ENCODE peak calls at places on chromosome 17, in seven cellular contexts. H is tibial artery, F is neuronal stem cell, C is DND-41, J is Peyer's patch, P is gastrocnemius medialis, G is tibial nerve. Q is an unnamed sample. For H3K4me1 and H3K27me3, the result is how much of the 10 kb centered on the place peaks cover.

GRCh38 chr17:10031102-10031501 is 126.0 kb upstream of the RCVRN start:
- DNase-seq in H (no peak), F (no peak), C (no peak), J (no peak), P (no peak), G (no peak), Q (no peak)

GRCh38 chr17:68462381-68463210 is 5.3 kb upstream of the WIPI1 start:
- DNase-seq in H (no peak), F (peak), C (peak), J (peak), P (peak), G (no peak), Q (peak)

GRCh38 chr17:13931111-13931526 is 138.2 kb upstream of the COX10 start:
- DNase-seq in H (no peak), F (no peak), C (no peak), J (no peak), P (peak), G (no peak), Q (no peak)

GRCh38 chr17:56292010-56292409 is 138.7 kb downstream of the ANKFN1 start:
- DNase-seq in H (no peak), F (no peak), C (no peak), J (no peak), P (no peak), G (no peak), Q (no peak)

GRCh38 chr17:27978689-27979175 is 63.7 kb upstream of the NLK start:
- DNase-seq in H (no peak), F (no peak), C (no peak), J (no peak), P (no peak), G (no peak), Q (no peak)

GRCh38 chr17:68036304-68037147 is 991 bp downstream of the KPNA2 start:
- DNase-seq in H (no peak), F (no peak), C (no peak), J (no peak), P (no peak), G (no peak), Q (no peak)

GRCh38 chr17:28807925-28808641 is 34.5 kb downstream of the FAM222B start:
- DNase-seq in H (peak), F (no peak), C (no peak), J (no peak), P (peak), G (no peak), Q (no peak)

GRCh38 chr17:40063034-40063765 is 435 bp downstream of the THRA start:
- DNase-seq in H (peak), F (no peak), C (peak), J (no peak), P (peak), G (no peak), Q (no peak)

GRCh38 chr17:51395621-51396020 is 135.3 kb downstream of the UTP18 start:
- DNase-seq in H (no peak), F (no peak), C (no peak), J (no peak), P (no peak), G (no peak), Q (no peak)

GRCh38 chr17:55576237-55576998 is 65.2 kb upstream of the SMIM36 start:
- DNase-seq in H (peak), F (no peak), C (no peak), J (no peak), P (no peak), G (peak), Q (no peak)

GRCh38 chr17:57868007-57868774 is 18.3 kb upstream of the MRPS23 start:
- DNase-seq in H (peak), F (peak), C (peak), J (peak), P (peak), G (peak), Q (no peak)

GRCh38 chr17:31679667-31680066 is 179.4 kb downstream of the COPRS start:
- DNase-seq in H (no peak), F (no peak), C (no peak), J (no peak), P (no peak), G (no peak), Q (no peak)

GRCh38 chr17:39729280-39729851 is 966 bp downstream of the MIEN1 start:
- DNase-seq in H (no peak), F (no peak), C (no peak), J (no peak), P (no peak), G (no peak), Q (no peak)

GRCh38 chr17:28173801-28174200 is 131.3 kb downstream of the NLK start:
- DNase-seq in H (no peak), F (no peak), C (no peak), J (no peak), P (no peak), G (no peak), Q (no peak)

GRCh38 chr17:51298508-51299371 is 38.4 kb downstream of the UTP18 start:
- DNase-seq in H (no peak), F (peak), C (no peak), J (no peak), P (no peak), G (no peak), Q (no peak)

GRCh38 chr17:67377727-67378443 is 804 bp downstream of the PITPNC1 start:
- DNase-seq in H (peak), F (peak), C (peak), J (peak), P (no peak), G (no peak), Q (peak)

GRCh38 chr17:28901866-28902818 is 737 bp downstream of the DHRS13 start:
- DNase-seq in H (no peak), F (peak), C (peak), J (no peak), P (no peak), G (no peak), Q (no peak)

GRCh38 chr17:44987194-44987882 is 19.2 kb upstream of the C1QL1 start:
- DNase-seq in H (no peak), F (no peak), C (peak), J (no peak), P (no peak), G (no peak), Q (no peak)
- H3K4me3 ChIP-seq in H (no peak), F (peak), C (peak), J (no peak), P (no peak), G (no peak), Q (no peak)

GRCh38 chr17:1471490-1471889 is 15.5 kb upstream of the CRK start:
- DNase-seq in H (no peak), F (no peak), C (no peak), J (no peak), P (no peak), G (no peak), Q (no peak)

GRCh38 chr17:1471931-1472727 is 16.1 kb upstream of the CRK start:
- DNase-seq in H (no peak), F (no peak), C (no peak), J (no peak), P (no peak), G (no peak), Q (no peak)

GRCh38 chr17:1473841-1474240 is 17.8 kb upstream of the CRK start:
- DNase-seq in H (no peak), F (no peak), C (no peak), J (no peak), P (no peak), G (no peak), Q (no peak)

GRCh38 chr17:1474402-1475189 is 17.9 kb downstream of the MYO1C start:
- DNase-seq in H (no peak), F (no peak), C (no peak), J (no peak), P (no peak), G (no peak), Q (no peak)

GRCh38 chr17:1473170-1473569 is 17.1 kb upstream of the CRK start:
- DNase-seq in H (no peak), F (no peak), C (no peak), J (no peak), P (no peak), G (no peak), Q (no peak)
- H3K4me1 ChIP-seq in H (under half), F (under half), C (under half), J (under half), P (under half), G (under half), Q (under half)

GRCh38 chr17:47252209-47252608 is 1.4 kb upstream of the ITGB3 start:
- DNase-seq in H (no peak), F (no peak), C (no peak), J (no peak), P (no peak), G (no peak), Q (no peak)

GRCh38 chr17:47253541-47254402 is at the start of gene ITGB3:
- DNase-seq in H (peak), F (peak), C (peak), J (peak), P (peak), G (peak), Q (peak)

GRCh38 chr17:47252766-47253512 is 688 bp upstream of the ITGB3 start:
- DNase-seq in H (no peak), F (no peak), C (no peak), J (no peak), P (no peak), G (no peak), Q (no peak)

GRCh38 chr17:47251421-47251940 is 2.1 kb upstream of the ITGB3 start:
- DNase-seq in H (no peak), F (no peak), C (no peak), J (no peak), P (no peak), G (no peak), Q (no peak)

DNA sequence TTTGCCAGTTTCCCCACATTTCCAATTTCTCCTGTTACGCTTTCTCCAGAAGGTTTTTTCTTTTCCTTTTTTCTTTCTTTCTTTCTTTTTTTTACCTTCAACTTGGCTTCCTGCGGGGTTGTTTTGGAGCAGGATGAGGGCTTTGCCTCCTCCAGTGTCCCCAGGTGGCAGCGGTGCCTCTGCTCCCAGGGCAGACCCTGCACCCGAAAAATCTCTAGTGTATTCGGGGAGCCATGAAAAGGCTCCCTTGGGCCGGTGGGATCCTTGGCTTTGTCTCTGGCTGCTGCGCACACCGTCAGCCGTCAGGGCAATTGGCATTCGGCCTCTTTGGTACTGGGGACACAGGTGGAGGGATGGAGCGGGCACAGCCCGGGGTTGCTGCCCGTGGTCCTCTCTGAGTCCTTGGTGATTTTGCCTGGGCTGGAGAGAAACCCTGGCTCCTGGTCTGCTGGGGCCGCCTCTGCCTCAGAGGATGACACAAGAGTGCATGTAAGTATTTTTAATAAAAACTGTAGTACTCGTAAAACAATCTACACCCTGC is 846 bp downstream of the ITGB3 start:
- DNase-seq in H (no peak), F (no peak), C (no peak), J (no peak), P (no peak), G (no peak), Q (no peak)
- H3K27me3 ChIP-seq in H (under half), F (under half), C (under half), J (under half), P (under half), G (under half), Q (under half)

DNA sequence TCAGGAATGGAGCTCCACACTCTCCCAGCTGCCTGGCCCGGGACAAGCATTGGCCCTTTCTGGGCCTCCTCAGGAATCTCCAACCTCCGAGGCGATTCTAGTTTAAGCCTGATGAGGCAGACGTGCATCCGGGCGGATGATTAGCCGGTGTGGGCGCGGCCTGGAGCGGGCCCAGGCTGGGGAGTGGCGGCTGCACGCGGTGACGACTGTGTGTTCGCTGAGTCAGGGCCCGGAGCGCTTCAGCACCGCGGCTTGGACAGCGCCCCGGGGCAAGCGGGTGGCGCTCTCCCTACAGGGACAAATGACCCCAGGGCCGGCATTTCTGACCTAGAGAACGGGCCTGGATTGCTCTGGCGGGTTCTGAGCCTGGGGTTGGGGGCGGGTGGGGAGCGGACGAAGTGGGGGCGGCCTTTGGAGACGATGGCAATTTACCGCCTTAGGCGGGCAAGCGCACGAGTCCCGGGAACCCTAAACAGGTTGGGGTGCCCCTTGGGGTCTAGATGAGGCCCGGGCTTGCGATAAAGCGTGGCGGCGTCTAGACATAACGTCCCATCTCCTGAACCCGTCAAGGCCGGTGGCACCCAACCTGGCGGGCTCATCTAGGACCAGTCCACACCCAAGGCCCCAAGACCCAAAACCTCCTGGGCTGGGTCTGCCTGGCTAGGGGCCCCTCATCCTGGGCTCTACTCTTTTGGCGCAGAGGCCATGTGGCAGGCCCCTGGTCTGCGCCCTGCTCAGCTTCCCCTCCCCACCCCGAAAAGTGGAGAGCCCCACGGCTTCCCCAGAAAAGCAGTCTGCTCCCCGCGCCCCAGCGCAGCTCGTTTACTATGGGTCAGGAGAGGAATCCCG is 22.3 kb upstream of the ZNHIT3 start:
- DNase-seq in H (no peak), F (peak), C (no peak), J (peak), P (no peak), G (no peak), Q (no peak)
- H3K4me3 ChIP-seq in H (no peak), F (no peak), C (no peak), J (no peak), P (no peak), G (no peak), Q (no peak)

GRCh38 chr17:65530985-65531507 is 30.4 kb downstream of the AXIN2 start:
- DNase-seq in H (no peak), F (peak), C (no peak), J (no peak), P (no peak), G (no peak), Q (no peak)
- H3K4me1 ChIP-seq in H (under half), F (under half), C (under half), J (under half), P (under half), G (under half), Q (under half)

GRCh38 chr17:45785373-45786193 is 1.5 kb downstream of the CRHR1 start:
- DNase-seq in H (no peak), F (no peak), C (no peak), J (no peak), P (no peak), G (no peak), Q (no peak)

GRCh38 chr17:45784583-45785372 is 658 bp downstream of the CRHR1 start:
- DNase-seq in H (no peak), F (peak), C (no peak), J (peak), P (no peak), G (no peak), Q (no peak)

GRCh38 chr17:45783593-45784292 is 377 bp upstream of the CRHR1 start:
- DNase-seq in H (no peak), F (peak), C (no peak), J (no peak), P (no peak), G (no peak), Q (no peak)

GRCh38 chr17:45782889-45783592 is 1.1 kb upstream of the CRHR1 start:
- DNase-seq in H (no peak), F (peak), C (no peak), J (no peak), P (no peak), G (no peak), Q (no peak)

DNA sequence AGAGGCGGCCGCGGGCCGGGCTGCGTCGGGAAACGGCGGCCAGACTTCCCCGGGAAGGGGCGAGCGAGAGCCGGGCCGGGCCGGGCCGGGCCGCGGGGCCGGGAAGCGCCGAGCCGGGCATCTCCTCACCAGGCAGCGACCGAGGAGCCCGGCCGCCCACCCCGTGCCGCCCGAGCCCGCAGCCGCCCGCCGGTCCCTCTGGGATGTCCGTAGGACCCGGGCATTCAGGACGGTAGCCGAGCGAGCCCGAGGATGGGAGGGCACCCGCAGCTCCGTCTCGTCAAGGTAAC is at the start of gene CRHR1:
- DNase-seq in H (no peak), F (no peak), C (no peak), J (no peak), P (no peak), G (no peak), Q (no peak)
- H3K27me3 ChIP-seq in H (half or more), F (under half), C (under half), J (under half), P (under half), G (half or more), Q (under half)

GRCh38 chr17:2904135-2904534 is 107.9 kb downstream of the RAP1GAP2 start:
- DNase-seq in H (no peak), F (peak), C (no peak), J (peak), P (no peak), G (no peak), Q (no peak)
- H3K4me3 ChIP-seq in H (no peak), F (no peak), C (no peak), J (no peak), P (no peak), G (no peak), Q (no peak)

GRCh38 chr17:75044716-75045115 is 2.1 kb downstream of the ATP5PD start:
- DNase-seq in H (no peak), F (no peak), C (no peak), J (no peak), P (no peak), G (no peak), Q (no peak)
- H3K4me1 ChIP-seq in H (under half), F (under half), C (under half), J (under half), P (under half), G (under half), Q (under half)

DNA sequence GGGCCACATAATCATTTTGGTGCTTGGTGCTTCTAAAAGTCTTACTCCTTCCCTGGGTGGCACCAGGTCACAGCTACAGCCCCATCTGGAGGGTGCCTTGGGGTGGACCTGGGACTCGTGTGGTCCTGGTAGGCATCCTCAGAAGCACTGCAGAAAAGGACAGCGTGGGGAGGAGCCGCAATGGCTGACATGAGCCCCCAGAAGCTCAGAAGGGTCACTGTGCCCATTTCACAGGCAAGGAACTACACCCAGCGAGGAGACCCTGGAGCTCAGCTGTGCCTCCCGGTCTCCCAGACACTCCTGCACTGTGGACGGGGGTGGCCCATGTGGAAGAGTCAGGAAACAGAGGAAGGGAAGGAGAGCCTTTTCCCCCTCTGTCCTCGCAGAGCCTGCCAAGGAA is 26.4 kb downstream of the C17orf100 start:
- DNase-seq in H (no peak), F (no peak), C (no peak), J (no peak), P (no peak), G (no peak), Q (no peak)
- H3K27me3 ChIP-seq in H (under half), F (under half), C (half or more), J (under half), P (under half), G (under half), Q (under half)